ENCODE peak calls at places on chromosomes 1 and 21, in four cellular contexts. D is HepG2, V is IMR-90, I is A549. C is an unnamed sample.

GRCh38 chr1:150066838-150067183 is 765 bp upstream of the VPS45 start:
- DNase-seq in D (no peak), V (no peak), I (peak; percentile 26), C (no peak)

GRCh38 chr1:78627321-78627720 is 7.1 kb downstream of the IFI44L start:
- DNase-seq in D (no peak), V (peak; percentile 58), I (no peak), C (no peak)

GRCh38 chr1:208917281-208917680 is 666.2 kb upstream of the CAMK1G start:
- DNase-seq in D (no peak), V (no peak), I (no peak), C (no peak)

GRCh38 chr1:48938975-48939374 is 162.3 kb upstream of the BEND5 start:
- DNase-seq in D (no peak), V (no peak), I (no peak), C (no peak)

GRCh38 chr1:41372600-41372993 is 11.4 kb downstream of the FOXO6 start:
- DNase-seq in D (no peak), V (no peak), I (no peak), C (no peak)

GRCh38 chr1:183887826-183888819 is 83.2 kb downstream of the RGL1 start:
- DNase-seq in D (no peak), V (peak; percentile 15), I (no peak), C (no peak)

GRCh38 chr1:211589782-211590721 is 11.1 kb upstream of the SLC30A1 start:
- DNase-seq in D (no peak), V (peak; percentile 62), I (no peak), C (no peak)

GRCh38 chr1:179230721-179231120 is 1.2 kb upstream of the ABL2 start:
- DNase-seq in D (no peak), V (no peak), I (no peak), C (no peak)

GRCh38 chr1:206668351-206668750 is 16.4 kb upstream of the MAPKAPK2 start:
- DNase-seq in D (no peak), V (no peak), I (no peak), C (no peak)

GRCh38 chr21:42892931-42893660 is at the start of gene NDUFV3:
- DNase-seq in D (peak; percentile 96), V (peak; percentile 96), I (peak; percentile 77), C (peak; percentile 99)
- H3K4me2 ChIP-seq in D (peak within 1 kb of the TSS; percentile 76), V (peak within 1 kb of the TSS; percentile 95), I (peak within 1 kb of the TSS; percentile 99), C (peak within 1 kb of the TSS; percentile 94)

GRCh38 chr1:86704972-86705632 is 726 bp downstream of the SH3GLB1 start:
- DNase-seq in D (peak; percentile 9), V (peak; percentile 50), I (peak; percentile 19), C (peak; percentile 77)

GRCh38 chr1:86705633-86705985 is 1.2 kb downstream of the SH3GLB1 start:
- DNase-seq in D (no peak), V (no peak), I (no peak), C (no peak)

GRCh38 chr1:86706018-86706417 is 1.6 kb downstream of the SH3GLB1 start:
- DNase-seq in D (peak; percentile 9), V (no peak), I (no peak), C (no peak)

GRCh38 chr1:86704456-86704971 is at the start of gene SH3GLB1:
- DNase-seq in D (peak; percentile 74), V (peak; percentile 82), I (peak; percentile 52), C (peak; percentile 91)

GRCh38 chr1:86703696-86704455 is 500 bp upstream of the SH3GLB1 start:
- DNase-seq in D (peak; percentile 30), V (no peak), I (no peak), C (no peak)
- TF ChIP-seq SMC3 in D (no peak), V (no peak), I (no peak), C (no peak)

GRCh38 chr1:22870201-22870871 is 102.3 kb downstream of the LACTBL1 start:
- DNase-seq in D (no peak), V (peak; percentile 38), I (no peak), C (peak; percentile 67)
- H3K4me2 ChIP-seq in D (no peak overlapping the region), V (no peak overlapping the region), I (no peak overlapping the region), C (peak overlapping the region; percentile 70)

GRCh38 chr1:52022133-52022532 is 11.5 kb downstream of the KTI12 start:
- DNase-seq in D (no peak), V (no peak), I (no peak), C (no peak)

GRCh38 chr1:52032124-52032784 is 1.4 kb downstream of the KTI12 start:
- DNase-seq in D (no peak), V (peak; percentile 6), I (peak; percentile 8), C (no peak)

GRCh38 chr1:52028328-52028727 is 5.3 kb downstream of the KTI12 start:
- DNase-seq in D (peak; percentile 24), V (no peak), I (no peak), C (no peak)

DNA sequence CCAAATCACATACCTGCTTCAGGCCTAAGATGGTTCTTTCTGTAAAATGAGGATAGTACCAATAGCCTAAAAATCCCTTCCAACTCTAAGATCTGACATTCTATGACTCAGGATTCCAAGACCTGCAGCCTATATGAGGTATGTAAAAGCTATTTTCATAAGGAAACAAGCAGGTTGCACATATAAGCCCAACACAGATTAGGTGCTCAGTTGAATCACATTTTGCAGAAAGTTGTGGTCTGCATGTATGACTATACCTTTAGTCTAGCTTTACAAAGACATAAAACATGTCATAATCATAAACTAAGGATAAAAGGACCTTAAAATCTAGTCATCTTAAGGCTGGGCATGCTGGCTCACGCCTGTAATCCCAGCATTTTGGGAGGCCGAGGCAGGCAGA is 7.3 kb downstream of the KTI12 start:
- DNase-seq in D (no peak), V (no peak), I (no peak), C (no peak)
- TF ChIP-seq SMC3 in D (no peak), V (no peak), I (no peak), C (no peak)

GRCh38 chr21:44990921-44991320 is 51.1 kb downstream of the SLX9 start:
- DNase-seq in D (no peak), V (no peak), I (no peak), C (no peak)

GRCh38 chr21:44993321-44994015 is 53.6 kb downstream of the SLX9 start:
- DNase-seq in D (no peak), V (no peak), I (no peak), C (no peak)

GRCh38 chr21:44991538-44992483 is 52.0 kb downstream of the SLX9 start:
- DNase-seq in D (no peak), V (peak; percentile 87), I (no peak), C (no peak)

GRCh38 chr21:44994016-44994365 is 54.2 kb downstream of the SLX9 start:
- DNase-seq in D (no peak), V (no peak), I (no peak), C (no peak)

DNA sequence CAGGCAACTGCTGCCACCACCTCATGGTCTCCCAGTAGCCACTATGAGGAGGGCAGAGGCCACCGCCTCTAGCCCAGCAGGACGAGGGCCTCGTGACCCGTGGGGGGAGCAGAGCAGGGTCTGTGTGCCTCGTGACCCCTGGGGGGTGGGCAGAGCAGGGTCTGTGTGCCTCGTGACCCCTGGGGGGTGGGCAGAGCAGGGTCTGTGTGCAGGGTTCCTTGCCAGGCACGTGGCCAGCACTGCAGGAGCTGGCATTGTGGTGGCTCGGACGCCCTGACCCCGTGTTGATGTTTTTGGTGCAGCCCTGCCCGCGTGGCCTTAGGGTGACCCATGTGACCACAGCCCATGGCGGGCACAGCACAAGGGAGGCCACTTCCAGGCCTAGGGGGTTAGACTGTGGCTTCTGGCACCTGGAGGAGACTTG is 52.8 kb downstream of the SLX9 start:
- DNase-seq in D (no peak), V (no peak), I (no peak), C (no peak)
- H3K4me2 ChIP-seq in D (peak overlapping the region; percentile 45), V (no peak overlapping the region), I (no peak overlapping the region), C (no peak overlapping the region)

GRCh38 chr1:111733996-111734369 is 5.2 kb downstream of the INKA2 start:
- DNase-seq in D (no peak), V (no peak), I (no peak), C (no peak)

GRCh38 chr1:111735321-111735720 is 3.9 kb downstream of the INKA2 start:
- DNase-seq in D (no peak), V (peak; percentile 48), I (no peak), C (no peak)

GRCh38 chr1:111735858-111736544 is 3.2 kb downstream of the INKA2 start:
- DNase-seq in D (no peak), V (peak; percentile 47), I (no peak), C (no peak)

GRCh38 chr1:111733183-111733995 is 5.8 kb downstream of the INKA2 start:
- DNase-seq in D (peak; percentile 92), V (peak; percentile 91), I (no peak), C (no peak)

GRCh38 chr1:111734426-111734825 is 4.8 kb downstream of the INKA2 start:
- DNase-seq in D (no peak), V (no peak), I (no peak), C (no peak)
- TF ChIP-seq SMC3 in D (no peak), V (no peak), I (no peak), C (no peak)